ENCODE peak calls at places on chromosome 4, in five cellular contexts. One of them, this sample, is unnamed.

GRCh38 chr4:147640331-147640730 is 23.1 kb downstream of the TMEM184C start:
- DNase-seq in osteoblast: no peak
- DNase-seq in IMR-90: peak; percentile 59
- DNase-seq in GM23338: no peak
- DNase-seq in trophoblast cell: no peak
- DNase-seq in this sample: peak; percentile 10

GRCh38 chr4:11495291-11495690 is 66.6 kb upstream of the HS3ST1 start:
- DNase-seq in osteoblast: no peak
- DNase-seq in IMR-90: peak; percentile 50
- DNase-seq in GM23338: no peak
- DNase-seq in trophoblast cell: peak; percentile 22
- DNase-seq in this sample: no peak

GRCh38 chr4:128861856-128862518 is 52.5 kb downstream of the JADE1 start:
- DNase-seq in osteoblast: no peak
- DNase-seq in IMR-90: no peak
- DNase-seq in GM23338: no peak
- DNase-seq in trophoblast cell: no peak
- DNase-seq in this sample: no peak

GRCh38 chr4:53956053-53956452 is 108.4 kb downstream of the CHIC2 start:
- DNase-seq in osteoblast: no peak
- DNase-seq in IMR-90: no peak
- DNase-seq in GM23338: no peak
- DNase-seq in trophoblast cell: peak; percentile 59
- DNase-seq in this sample: no peak

GRCh38 chr4:143025111-143025704 is 159.5 kb upstream of the USP38 start:
- DNase-seq in osteoblast: peak; percentile 82
- DNase-seq in IMR-90: peak; percentile 33
- DNase-seq in GM23338: peak; percentile 65
- DNase-seq in trophoblast cell: peak; percentile 37
- DNase-seq in this sample: peak; percentile 69

GRCh38 chr4:42655921-42656735 is 777 bp downstream of the ATP8A1 start:
- DNase-seq in osteoblast: peak; percentile 85
- DNase-seq in IMR-90: no peak
- DNase-seq in GM23338: peak; percentile 48
- DNase-seq in trophoblast cell: peak; percentile 18
- DNase-seq in this sample: peak; percentile 35

GRCh38 chr4:110865611-110866254 is 242.9 kb upstream of the PITX2 start:
- DNase-seq in osteoblast: no peak
- DNase-seq in IMR-90: peak; percentile 55
- DNase-seq in GM23338: no peak
- DNase-seq in trophoblast cell: no peak
- DNase-seq in this sample: peak; percentile 59

GRCh38 chr4:186190456-186191265 is 706 bp upstream of the CYP4V2 start:
- DNase-seq in osteoblast: peak; percentile 86
- DNase-seq in IMR-90: no peak
- DNase-seq in GM23338: peak; percentile 50
- DNase-seq in trophoblast cell: peak; percentile 21
- DNase-seq in this sample: peak; percentile 45

GRCh38 chr4:8932884-8933283 is 61.2 kb upstream of the HMX1 start:
- DNase-seq in osteoblast: no peak
- DNase-seq in IMR-90: no peak
- DNase-seq in GM23338: no peak
- DNase-seq in trophoblast cell: no peak
- DNase-seq in this sample: no peak

GRCh38 chr4:110046588-110047049 is 133.9 kb downstream of the EGF start:
- DNase-seq in osteoblast: no peak
- DNase-seq in IMR-90: peak; percentile 68
- DNase-seq in GM23338: no peak
- DNase-seq in trophoblast cell: no peak
- DNase-seq in this sample: no peak

GRCh38 chr4:1385373-1386340 is 20.6 kb downstream of the NKX1-1 start:
- DNase-seq in osteoblast: peak; percentile 30
- DNase-seq in IMR-90: no peak
- DNase-seq in GM23338: no peak
- DNase-seq in trophoblast cell: peak; percentile 46
- DNase-seq in this sample: no peak

GRCh38 chr4:8174970-8175369 is 16.4 kb upstream of the ABLIM2 start:
- DNase-seq in osteoblast: no peak
- DNase-seq in IMR-90: no peak
- DNase-seq in GM23338: no peak
- DNase-seq in trophoblast cell: no peak
- DNase-seq in this sample: no peak

GRCh38 chr4:8528713-8529112 is 51.5 kb upstream of the GPR78 start:
- DNase-seq in osteoblast: peak; percentile 64
- DNase-seq in IMR-90: peak; percentile 65
- DNase-seq in GM23338: no peak
- DNase-seq in trophoblast cell: no peak
- DNase-seq in this sample: peak; percentile 71

GRCh38 chr4:183797445-183798248 is 107.5 kb upstream of the STOX2 start:
- DNase-seq in osteoblast: peak; percentile 85
- DNase-seq in IMR-90: no peak
- DNase-seq in GM23338: peak; percentile 63
- DNase-seq in trophoblast cell: peak; percentile 62
- DNase-seq in this sample: peak; percentile 34

GRCh38 chr4:157357887-157358286 is 137.4 kb downstream of the GRIA2 start:
- DNase-seq in osteoblast: no peak
- DNase-seq in IMR-90: no peak
- DNase-seq in GM23338: no peak
- DNase-seq in trophoblast cell: no peak
- DNase-seq in this sample: no peak

GRCh38 chr4:10006604-10007435 is 14.5 kb downstream of the SLC2A9 start:
- DNase-seq in osteoblast: no peak
- DNase-seq in IMR-90: no peak
- DNase-seq in GM23338: no peak
- DNase-seq in trophoblast cell: peak; percentile 38
- DNase-seq in this sample: peak; percentile 51

GRCh38 chr4:94407846-94408245 is 43.9 kb upstream of the PDLIM5 start:
- DNase-seq in osteoblast: no peak
- DNase-seq in IMR-90: peak; percentile 3
- DNase-seq in GM23338: no peak
- DNase-seq in trophoblast cell: peak; percentile 81
- DNase-seq in this sample: peak; percentile 8

GRCh38 chr4:80265571-80266266 is 745 bp upstream of the FGF5 start:
- DNase-seq in osteoblast: peak; percentile 82
- DNase-seq in IMR-90: peak; percentile 92
- DNase-seq in GM23338: peak; percentile 33
- DNase-seq in trophoblast cell: peak; percentile 20
- DNase-seq in this sample: peak; percentile 95

GRCh38 chr4:180946188-180946587 is 1297.0 kb upstream of the TENM3 start:
- DNase-seq in osteoblast: no peak
- DNase-seq in IMR-90: no peak
- DNase-seq in GM23338: no peak
- DNase-seq in trophoblast cell: no peak
- DNase-seq in this sample: no peak

GRCh38 chr4:3865986-3866812 is 100.0 kb downstream of the ADRA2C start:
- DNase-seq in osteoblast: peak; percentile 81
- DNase-seq in IMR-90: no peak
- DNase-seq in GM23338: no peak
- DNase-seq in trophoblast cell: no peak
- DNase-seq in this sample: no peak

GRCh38 chr4:2469192-2469984 is 482 bp downstream of the RNF4 start:
- DNase-seq in osteoblast: peak; percentile 80
- DNase-seq in IMR-90: peak; percentile 25
- DNase-seq in GM23338: peak; percentile 82
- DNase-seq in trophoblast cell: peak; percentile 39
- DNase-seq in this sample: peak; percentile 63

GRCh38 chr4:25207997-25208396 is 25.8 kb upstream of the PI4K2B start:
- DNase-seq in osteoblast: no peak
- DNase-seq in IMR-90: no peak
- DNase-seq in GM23338: no peak
- DNase-seq in trophoblast cell: peak; percentile 4
- DNase-seq in this sample: no peak

GRCh38 chr4:114364857-114365256 is 233.8 kb upstream of the UGT8 start:
- DNase-seq in osteoblast: no peak
- DNase-seq in IMR-90: peak; percentile 92
- DNase-seq in GM23338: peak; percentile 47
- DNase-seq in trophoblast cell: peak; percentile 63
- DNase-seq in this sample: peak; percentile 79

GRCh38 chr4:71187399-71188196 is 151.2 kb upstream of the SLC4A4 start:
- DNase-seq in osteoblast: peak; percentile 96
- DNase-seq in IMR-90: peak; percentile 60
- DNase-seq in GM23338: no peak
- DNase-seq in trophoblast cell: peak; percentile 21
- DNase-seq in this sample: peak; percentile 85

GRCh38 chr4:123631699-123632098 is 235.1 kb downstream of the SPRY1 start:
- DNase-seq in osteoblast: peak; percentile 66
- DNase-seq in IMR-90: peak; percentile 43
- DNase-seq in GM23338: no peak
- DNase-seq in trophoblast cell: no peak
- DNase-seq in this sample: peak; percentile 56

GRCh38 chr4:139242511-139243051 is 37.4 kb downstream of the MGARP start:
- DNase-seq in osteoblast: peak; percentile 56
- DNase-seq in IMR-90: peak; percentile 62
- DNase-seq in GM23338: no peak
- DNase-seq in trophoblast cell: no peak
- DNase-seq in this sample: peak; percentile 75

GRCh38 chr4:39609454-39609911 is 29.2 kb downstream of the SMIM14 start:
- DNase-seq in osteoblast: no peak
- DNase-seq in IMR-90: no peak
- DNase-seq in GM23338: no peak
- DNase-seq in trophoblast cell: no peak
- DNase-seq in this sample: no peak

GRCh38 chr4:39617534-39617933 is 21.1 kb downstream of the SMIM14 start:
- DNase-seq in osteoblast: no peak
- DNase-seq in IMR-90: no peak
- DNase-seq in GM23338: no peak
- DNase-seq in trophoblast cell: no peak
- DNase-seq in this sample: no peak

GRCh38 chr4:39616651-39617050 is 22.0 kb downstream of the SMIM14 start:
- DNase-seq in osteoblast: no peak
- DNase-seq in IMR-90: no peak
- DNase-seq in GM23338: no peak
- DNase-seq in trophoblast cell: peak; percentile 54
- DNase-seq in this sample: peak; percentile 61

GRCh38 chr4:39614487-39615162 is 24.0 kb downstream of the SMIM14 start:
- DNase-seq in osteoblast: no peak
- DNase-seq in IMR-90: peak; percentile 87
- DNase-seq in GM23338: no peak
- DNase-seq in trophoblast cell: no peak
- DNase-seq in this sample: peak; percentile 84

DNA sequence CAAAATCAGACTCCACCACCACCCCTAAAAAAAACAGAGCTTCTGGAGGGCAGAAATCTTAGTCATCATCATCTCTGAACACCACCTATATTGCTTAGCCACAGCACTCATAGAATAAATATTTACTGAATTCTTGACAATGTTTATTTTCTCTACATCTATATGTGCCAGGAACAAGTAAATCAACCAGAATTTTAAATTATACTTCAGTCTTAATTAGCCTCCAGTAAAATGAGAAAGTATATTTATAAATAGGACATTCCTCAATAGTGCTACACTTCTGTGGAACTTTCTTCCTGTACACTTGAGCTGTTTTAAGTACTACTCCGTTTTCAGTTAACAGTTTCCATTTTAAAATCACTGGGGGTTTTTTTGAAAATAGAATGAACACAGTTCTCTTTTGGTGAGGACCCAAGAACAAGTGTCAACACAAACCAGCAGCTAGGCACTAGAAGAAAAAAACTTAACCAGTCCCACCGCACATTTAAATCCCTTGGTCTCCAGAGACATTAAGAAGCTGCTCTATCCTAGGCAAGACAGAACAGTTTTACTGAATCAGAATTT is 25.5 kb downstream of the SMIM14 start:
- DNase-seq in osteoblast: peak; percentile 86
- DNase-seq in IMR-90: peak; percentile 58
- DNase-seq in GM23338: no peak
- DNase-seq in trophoblast cell: no peak
- DNase-seq in this sample: peak; percentile 56
- H3K4me2 ChIP-seq in osteoblast: peak overlapping the region; percentile 71
- H3K4me2 ChIP-seq in IMR-90: peak overlapping the region; percentile 89
- H3K4me2 ChIP-seq in GM23338: no peak overlapping the region
- H3K4me2 ChIP-seq in trophoblast cell: no peak overlapping the region
- H3K4me2 ChIP-seq in this sample: peak overlapping the region; percentile 21

GRCh38 chr4:103423261-103423660 is 225.1 kb upstream of the CENPE start:
- DNase-seq in osteoblast: no peak
- DNase-seq in IMR-90: no peak
- DNase-seq in GM23338: no peak
- DNase-seq in trophoblast cell: no peak
- DNase-seq in this sample: no peak

GRCh38 chr4:103429283-103429682 is 231.1 kb upstream of the CENPE start:
- DNase-seq in osteoblast: no peak
- DNase-seq in IMR-90: no peak
- DNase-seq in GM23338: peak; percentile 88
- DNase-seq in trophoblast cell: peak; percentile 59
- DNase-seq in this sample: no peak

GRCh38 chr4:103425406-103425805 is 227.3 kb upstream of the CENPE start:
- DNase-seq in osteoblast: no peak
- DNase-seq in IMR-90: no peak
- DNase-seq in GM23338: no peak
- DNase-seq in trophoblast cell: no peak
- DNase-seq in this sample: no peak

GRCh38 chr4:103422467-103423219 is 224.5 kb upstream of the CENPE start:
- DNase-seq in osteoblast: no peak
- DNase-seq in IMR-90: no peak
- DNase-seq in GM23338: no peak
- DNase-seq in trophoblast cell: peak; percentile 54
- DNase-seq in this sample: peak; percentile 17

GRCh38 chr4:103424853-103425252 is 226.7 kb upstream of the CENPE start:
- DNase-seq in osteoblast: no peak
- DNase-seq in IMR-90: no peak
- DNase-seq in GM23338: peak; percentile 29
- DNase-seq in trophoblast cell: peak; percentile 29
- DNase-seq in this sample: peak; percentile 2
- H3K4me2 ChIP-seq in osteoblast: no peak overlapping the region
- H3K4me2 ChIP-seq in IMR-90: no peak overlapping the region
- H3K4me2 ChIP-seq in GM23338: peak overlapping the region; percentile 66
- H3K4me2 ChIP-seq in trophoblast cell: no peak overlapping the region
- H3K4me2 ChIP-seq in this sample: no peak overlapping the region

GRCh38 chr4:118823471-118823870 is 12.5 kb downstream of the SEC24D start:
- DNase-seq in osteoblast: no peak
- DNase-seq in IMR-90: no peak
- DNase-seq in GM23338: no peak
- DNase-seq in trophoblast cell: no peak
- DNase-seq in this sample: no peak
- H3K4me2 ChIP-seq in osteoblast: no peak overlapping the region
- H3K4me2 ChIP-seq in IMR-90: no peak overlapping the region
- H3K4me2 ChIP-seq in GM23338: no peak overlapping the region
- H3K4me2 ChIP-seq in trophoblast cell: no peak overlapping the region
- H3K4me2 ChIP-seq in this sample: no peak overlapping the region

DNA sequence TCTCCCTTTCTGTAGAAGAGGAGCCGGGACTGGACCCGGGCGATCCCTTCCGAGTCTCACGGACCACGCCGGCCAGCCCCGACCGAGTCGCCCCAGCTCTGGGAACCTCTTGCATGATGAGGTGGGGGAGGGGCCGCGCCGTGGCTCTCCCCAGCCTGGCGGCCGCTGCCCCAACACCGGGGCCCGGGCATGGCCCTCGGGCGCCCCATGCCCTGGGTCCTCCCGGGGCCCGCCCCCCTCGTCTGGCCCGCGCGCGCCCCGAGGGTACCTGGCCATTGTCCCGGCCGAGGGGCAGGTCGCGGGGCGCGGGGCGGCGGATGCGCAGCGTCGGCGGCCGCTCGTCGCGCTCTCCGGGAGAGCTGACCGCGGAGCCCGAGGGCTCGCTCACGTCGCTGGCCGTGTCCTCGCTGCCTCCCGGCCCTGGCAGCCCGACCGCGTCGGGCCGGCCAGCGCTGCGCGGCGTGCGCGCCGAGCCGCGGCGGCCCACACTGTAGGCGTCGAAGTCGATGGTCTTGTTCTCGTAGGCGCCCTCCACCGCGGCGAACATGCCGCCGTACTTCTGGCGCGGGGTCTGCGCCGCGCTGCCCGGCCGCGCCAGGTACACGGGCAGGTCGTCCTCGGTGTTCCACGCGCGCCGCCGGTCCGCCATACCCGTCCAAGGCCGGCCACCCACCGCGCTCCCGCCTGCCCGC is 419 bp downstream of the CRMP1 start:
- DNase-seq in osteoblast: peak; percentile 89
- DNase-seq in IMR-90: no peak
- DNase-seq in GM23338: peak; percentile 57
- DNase-seq in trophoblast cell: no peak
- DNase-seq in this sample: no peak
- H3K4me2 ChIP-seq in osteoblast: no peak overlapping the region
- H3K4me2 ChIP-seq in IMR-90: no peak overlapping the region
- H3K4me2 ChIP-seq in GM23338: peak overlapping the region; percentile 99
- H3K4me2 ChIP-seq in trophoblast cell: peak overlapping the region; percentile 53
- H3K4me2 ChIP-seq in this sample: no peak overlapping the region